ENCODE peak calls at places on chromosome 4, in five cellular contexts. One of them, this sample, is unnamed.

GRCh38 chr4:112817933-112818921 is 181.3 kb downstream of the LARP7 start:
- DNase-seq in body of pancreas: peak; percentile 40
- DNase-seq in endothelial cell of umbilical vein: peak; percentile 27
- DNase-seq in neural progenitor cell: peak; percentile 89
- DNase-seq in heart right ventricle: peak; percentile 38
- DNase-seq in this sample: peak; percentile 92

GRCh38 chr4:126738926-126739325 is 893.8 kb upstream of the INTU start:
- DNase-seq in neural progenitor cell: no peak
- DNase-seq in heart right ventricle: no peak
- DNase-seq in endothelial cell of umbilical vein: no peak
- DNase-seq in body of pancreas: no peak
- DNase-seq in this sample: no peak

GRCh38 chr4:5863461-5864113 is 29.3 kb downstream of the CRMP1 start:
- DNase-seq in body of pancreas: no peak
- DNase-seq in endothelial cell of umbilical vein: peak; percentile 44
- DNase-seq in heart right ventricle: no peak
- DNase-seq in neural progenitor cell: no peak
- DNase-seq in this sample: no peak

GRCh38 chr4:11876104-11876503 is 447.4 kb upstream of the HS3ST1 start:
- DNase-seq in heart right ventricle: no peak
- DNase-seq in neural progenitor cell: no peak
- DNase-seq in endothelial cell of umbilical vein: no peak
- DNase-seq in body of pancreas: no peak
- DNase-seq in this sample: no peak

GRCh38 chr4:8394125-8394524 is 46.4 kb downstream of the ACOX3 start:
- DNase-seq in heart right ventricle: peak; percentile 79
- DNase-seq in endothelial cell of umbilical vein: no peak
- DNase-seq in neural progenitor cell: peak; percentile 54
- DNase-seq in body of pancreas: peak; percentile 27
- DNase-seq in this sample: no peak

GRCh38 chr4:7137346-7138200 is 54.8 kb upstream of the SORCS2 start:
- DNase-seq in endothelial cell of umbilical vein: no peak
- DNase-seq in heart right ventricle: no peak
- DNase-seq in body of pancreas: no peak
- DNase-seq in neural progenitor cell: no peak
- DNase-seq in this sample: no peak

GRCh38 chr4:140188975-140189374 is 35.0 kb upstream of the MAML3 start:
- DNase-seq in neural progenitor cell: no peak
- DNase-seq in body of pancreas: peak; percentile 6
- DNase-seq in endothelial cell of umbilical vein: peak; percentile 82
- DNase-seq in heart right ventricle: no peak
- DNase-seq in this sample: no peak

GRCh38 chr4:102612824-102613366 is 111.7 kb downstream of the NFKB1 start:
- DNase-seq in body of pancreas: no peak
- DNase-seq in neural progenitor cell: no peak
- DNase-seq in heart right ventricle: no peak
- DNase-seq in endothelial cell of umbilical vein: peak; percentile 56
- DNase-seq in this sample: no peak

GRCh38 chr4:101970555-101970954 is 180.0 kb downstream of the BANK1 start:
- DNase-seq in heart right ventricle: no peak
- DNase-seq in endothelial cell of umbilical vein: no peak
- DNase-seq in neural progenitor cell: no peak
- DNase-seq in body of pancreas: no peak
- DNase-seq in this sample: no peak

GRCh38 chr4:126404549-126404948 is 1089.8 kb downstream of the FAT4 start:
- DNase-seq in heart right ventricle: no peak
- DNase-seq in body of pancreas: no peak
- DNase-seq in neural progenitor cell: no peak
- DNase-seq in endothelial cell of umbilical vein: no peak
- DNase-seq in this sample: no peak

GRCh38 chr4:185847352-185848078 is 35.5 kb upstream of the SORBS2 start:
- DNase-seq in endothelial cell of umbilical vein: no peak
- DNase-seq in body of pancreas: no peak
- DNase-seq in heart right ventricle: peak; percentile 79
- DNase-seq in neural progenitor cell: no peak
- DNase-seq in this sample: peak; percentile 44

GRCh38 chr4:99687120-99687519 is 29.5 kb upstream of the C4orf54 start:
- DNase-seq in heart right ventricle: no peak
- DNase-seq in neural progenitor cell: no peak
- DNase-seq in body of pancreas: no peak
- DNase-seq in endothelial cell of umbilical vein: no peak
- DNase-seq in this sample: no peak

GRCh38 chr4:76963136-76963477 is 13.6 kb downstream of the SEPTIN11 start:
- DNase-seq in body of pancreas: no peak
- DNase-seq in endothelial cell of umbilical vein: no peak
- DNase-seq in heart right ventricle: no peak
- DNase-seq in neural progenitor cell: no peak
- DNase-seq in this sample: no peak

GRCh38 chr4:184937745-184938144 is 80.5 kb upstream of the HELT start:
- DNase-seq in endothelial cell of umbilical vein: no peak
- DNase-seq in neural progenitor cell: peak; percentile 8
- DNase-seq in body of pancreas: peak; percentile 36
- DNase-seq in heart right ventricle: no peak
- DNase-seq in this sample: no peak

GRCh38 chr4:93710847-93711430 is 117.6 kb upstream of the ATOH1 start:
- DNase-seq in endothelial cell of umbilical vein: no peak
- DNase-seq in neural progenitor cell: no peak
- DNase-seq in body of pancreas: peak; percentile 15
- DNase-seq in heart right ventricle: no peak
- DNase-seq in this sample: no peak

GRCh38 chr4:93710101-93710846 is 118.3 kb upstream of the ATOH1 start:
- DNase-seq in body of pancreas: peak; percentile 8
- DNase-seq in neural progenitor cell: peak; percentile 65
- DNase-seq in endothelial cell of umbilical vein: no peak
- DNase-seq in heart right ventricle: no peak
- DNase-seq in this sample: peak; percentile 35
- TF ChIP-seq CTCF in body of pancreas: no peak
- TF ChIP-seq CTCF in neural progenitor cell: peak; percentile 68
- TF ChIP-seq CTCF in endothelial cell of umbilical vein: no peak
- TF ChIP-seq CTCF in heart right ventricle: no peak
- TF ChIP-seq CTCF in this sample: peak; percentile 61

DNA sequence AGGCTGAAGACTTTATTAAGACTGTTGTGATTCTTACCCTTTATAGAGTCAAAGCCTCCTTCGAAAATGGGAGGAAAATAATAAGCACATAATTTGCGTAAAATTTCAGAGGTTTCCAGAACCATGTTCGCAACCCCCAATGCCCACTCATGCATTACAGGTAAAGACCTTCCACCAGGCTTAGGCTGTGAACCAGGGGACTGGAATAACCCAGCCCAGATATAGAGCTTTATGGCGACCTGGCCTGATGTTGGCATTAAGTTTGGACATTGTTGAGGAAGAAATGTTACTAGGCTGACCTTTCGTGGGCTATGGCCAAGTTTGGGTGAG is 218.4 kb downstream of the PTTG2 start:
- DNase-seq in heart right ventricle: no peak
- DNase-seq in neural progenitor cell: no peak
- DNase-seq in body of pancreas: no peak
- DNase-seq in endothelial cell of umbilical vein: no peak
- DNase-seq in this sample: no peak
- H3K27ac ChIP-seq in heart right ventricle: no peak overlapping the region
- H3K27ac ChIP-seq in neural progenitor cell: no peak overlapping the region
- H3K27ac ChIP-seq in body of pancreas: peak overlapping the region; percentile 87
- H3K27ac ChIP-seq in endothelial cell of umbilical vein: no peak overlapping the region
- H3K27ac ChIP-seq in this sample: no peak overlapping the region

GRCh38 chr4:175787948-175788347 is 24.1 kb downstream of the GPM6A start:
- DNase-seq in neural progenitor cell: no peak
- DNase-seq in endothelial cell of umbilical vein: no peak
- DNase-seq in heart right ventricle: no peak
- DNase-seq in body of pancreas: no peak
- DNase-seq in this sample: no peak
- TF ChIP-seq CTCF in neural progenitor cell: no peak
- TF ChIP-seq CTCF in endothelial cell of umbilical vein: no peak
- TF ChIP-seq CTCF in heart right ventricle: no peak
- TF ChIP-seq CTCF in body of pancreas: no peak
- TF ChIP-seq CTCF in this sample: no peak

GRCh38 chr4:165470009-165470408 is 91.2 kb downstream of the CPE start:
- DNase-seq in neural progenitor cell: no peak
- DNase-seq in endothelial cell of umbilical vein: no peak
- DNase-seq in body of pancreas: no peak
- DNase-seq in heart right ventricle: no peak
- DNase-seq in this sample: no peak
- H3K27ac ChIP-seq in neural progenitor cell: no peak overlapping the region
- H3K27ac ChIP-seq in endothelial cell of umbilical vein: no peak overlapping the region
- H3K27ac ChIP-seq in body of pancreas: no peak overlapping the region
- H3K27ac ChIP-seq in heart right ventricle: no peak overlapping the region
- H3K27ac ChIP-seq in this sample: no peak overlapping the region